ENCODE peak calls at places on chromosomes 13 and 19, in six cellular contexts. R is right cardiac atrium; Z is breast epithelium; G is mammary epithelial cell; P is CD8-positive, alpha-beta memory T cell; U is left ventricle myocardium inferior. Y is an unnamed sample. For H3K4me1 and H3K27me3, the result is how much of the 10 kb centered on the place peaks cover.

GRCh38 chr13:44921478-44921877 is 67.8 kb downstream of the NUFIP1 start:
- DNase-seq in R (no peak), U (no peak), G (no peak), P (no peak), Z (no peak), Y (no peak)

GRCh38 chr19:58007285-58007684 is 4.7 kb upstream of the ZNF606 start:
- DNase-seq in R (no peak), Z (no peak), U (no peak), G (no peak), P (no peak), Y (no peak)

GRCh38 chr13:43171489-43171888 is 148.1 kb downstream of the DNAJC15 start:
- DNase-seq in P (no peak), Z (no peak), U (no peak), G (no peak), R (no peak), Y (no peak)

GRCh38 chr19:9667898-9668297 is 7.0 kb downstream of the ZNF562 start:
- DNase-seq in P (no peak), U (no peak), R (no peak), Z (no peak), G (no peak), Y (no peak)

GRCh38 chr13:40316301-40316700 is 350.1 kb downstream of the FOXO1 start:
- DNase-seq in P (no peak), G (no peak), U (no peak), R (no peak), Z (no peak), Y (no peak)

GRCh38 chr13:49833402-49833801 is 40.9 kb upstream of the KPNA3 start:
- DNase-seq in Z (no peak), U (no peak), G (no peak), P (no peak), R (no peak), Y (no peak)

GRCh38 chr19:46579286-46579944 is 21.7 kb upstream of the CALM3 start:
- DNase-seq in P (peak), Z (no peak), G (no peak), R (no peak), U (no peak), Y (peak)

GRCh38 chr13:50527612-50528509 is 315.6 kb downstream of the DLEU7 start:
- DNase-seq in Z (no peak), G (peak), R (peak), P (no peak), U (no peak), Y (no peak)

GRCh38 chr19:11191273-11191755 is 6.0 kb downstream of the KANK2 start:
- DNase-seq in Z (no peak), G (peak), U (peak), P (no peak), R (peak), Y (no peak)

GRCh38 chr19:19354932-19355331 is 34.3 kb downstream of the MAU2 start:
- DNase-seq in G (no peak), U (no peak), P (no peak), Z (no peak), R (no peak), Y (no peak)

GRCh38 chr13:41246969-41247750 is 16.2 kb downstream of the MTRF1 start:
- DNase-seq in U (no peak), R (no peak), Z (no peak), G (no peak), P (no peak), Y (no peak)

GRCh38 chr19:16078311-16078758 is 2.0 kb downstream of the TPM4 start:
- DNase-seq in G (peak), U (no peak), P (no peak), R (no peak), Z (peak), Y (no peak)

GRCh38 chr19:22628401-22628800 is 5.7 kb upstream of the ZNF492 start:
- DNase-seq in G (no peak), U (no peak), R (no peak), Z (no peak), P (no peak), Y (no peak)

GRCh38 chr13:78806457-78806856 is 147.5 kb upstream of the OBI1 start:
- DNase-seq in U (no peak), G (no peak), Z (no peak), P (no peak), R (no peak), Y (no peak)

GRCh38 chr19:39342647-39343305 is 555 bp downstream of the SAMD4B start:
- DNase-seq in R (peak), G (no peak), U (no peak), Z (peak), P (peak), Y (peak)

GRCh38 chr19:35740423-35741215 is 1.6 kb downstream of the IGFLR1 start:
- DNase-seq in P (peak), Z (peak), G (peak), U (peak), R (peak), Y (peak)

GRCh38 chr19:19531951-19532805 is 3.5 kb downstream of the YJEFN3 start:
- DNase-seq in Z (peak), P (peak), R (peak), G (peak), U (peak), Y (peak)

GRCh38 chr19:6521718-6522646 is 8.8 kb upstream of the TNFSF9 start:
- DNase-seq in G (no peak), R (peak), Z (no peak), P (peak), U (no peak), Y (peak)

GRCh38 chr19:4120531-4120930 is 3.4 kb downstream of the MAP2K2 start:
- DNase-seq in U (no peak), P (no peak), R (no peak), G (no peak), Z (no peak), Y (no peak)

GRCh38 chr19:3774621-3775373 is 2.8 kb upstream of the RAX2 start:
- DNase-seq in G (no peak), Z (no peak), P (no peak), R (no peak), U (no peak), Y (no peak)

GRCh38 chr13:99046851-99047250 is 69.0 kb upstream of the DOCK9 start:
- DNase-seq in U (no peak), Z (no peak), R (no peak), P (no peak), G (no peak), Y (no peak)

GRCh38 chr13:99042851-99043250 is 65.0 kb upstream of the DOCK9 start:
- DNase-seq in U (no peak), R (no peak), G (no peak), P (no peak), Z (no peak), Y (no peak)

GRCh38 chr13:99044764-99045163 is 66.9 kb upstream of the DOCK9 start:
- DNase-seq in U (no peak), Z (no peak), P (no peak), R (no peak), G (no peak), Y (no peak)

GRCh38 chr13:99043700-99044300 is 65.9 kb upstream of the DOCK9 start:
- DNase-seq in G (no peak), Z (no peak), R (no peak), P (no peak), U (no peak), Y (no peak)

GRCh38 chr13:99045396-99045795 is 67.5 kb upstream of the DOCK9 start:
- DNase-seq in P (no peak), Z (no peak), U (no peak), R (no peak), G (no peak), Y (no peak)
- H3K4me1 ChIP-seq in P (half or more), Z (under half), U (under half), R (under half), G (under half), Y (half or more)

DNA sequence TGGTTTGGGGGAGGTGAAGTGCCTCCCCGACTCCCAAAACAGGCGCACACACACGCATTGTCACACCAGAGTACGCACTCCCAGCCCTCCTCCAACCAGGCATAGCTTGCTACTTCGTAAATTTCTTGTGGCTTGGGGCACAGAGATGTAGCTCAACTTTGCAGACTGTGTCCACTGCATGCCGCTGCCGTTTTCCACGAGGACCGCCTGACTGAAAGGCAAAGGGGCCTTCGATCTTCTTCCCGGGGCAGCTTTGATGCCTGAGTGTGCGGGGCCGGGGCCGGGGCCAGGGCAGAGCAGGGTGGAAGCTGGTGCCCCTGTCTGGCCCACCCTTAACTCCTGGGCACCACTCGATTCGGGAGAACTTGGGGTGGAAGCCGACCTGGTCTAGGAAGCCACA is 5.7 kb upstream of the TSHZ3 start:
- DNase-seq in G (no peak), U (no peak), R (no peak), P (no peak), Z (no peak), Y (no peak)
- H3K27me3 ChIP-seq in G (under half), U (half or more), R (under half), P (half or more), Z (under half), Y (half or more)

GRCh38 chr19:47650695-47651094 is 41.8 kb downstream of the BICRA start:
- DNase-seq in Z (no peak), U (no peak), P (no peak), G (no peak), R (no peak), Y (no peak)

GRCh38 chr19:47651132-47651531 is 42.2 kb downstream of the BICRA start:
- DNase-seq in R (peak), U (no peak), P (no peak), G (no peak), Z (no peak), Y (no peak)

GRCh38 chr19:47652285-47652684 is 43.4 kb downstream of the BICRA start:
- DNase-seq in G (no peak), R (no peak), Z (no peak), P (no peak), U (no peak), Y (no peak)

GRCh38 chr19:47651691-47652090 is 42.8 kb downstream of the BICRA start:
- DNase-seq in Z (no peak), R (no peak), G (no peak), U (no peak), P (no peak), Y (no peak)

DNA sequence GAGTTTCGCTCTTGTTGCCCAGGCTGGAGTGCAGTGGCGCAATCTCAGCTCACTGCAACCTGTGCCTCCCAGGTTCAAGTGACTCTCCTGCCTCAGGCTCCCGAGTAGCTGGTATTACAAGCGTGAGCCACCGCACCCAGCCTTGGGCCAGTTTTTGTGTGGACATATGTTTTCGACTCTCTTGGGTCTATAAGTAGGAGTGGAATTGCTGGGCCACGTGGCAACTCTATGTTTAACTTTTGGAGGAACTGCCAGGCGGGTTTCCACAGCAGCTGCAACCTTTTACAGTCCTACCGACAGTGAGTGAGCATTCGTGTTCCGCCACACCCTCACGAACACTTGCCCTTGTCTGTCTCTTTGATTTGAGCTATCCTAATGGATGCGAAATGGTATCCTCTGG is 44.9 kb downstream of the BICRA start:
- DNase-seq in U (no peak), G (no peak), Z (no peak), R (peak), P (no peak), Y (no peak)
- H3K4me3 ChIP-seq in U (no peak), G (no peak), Z (no peak), R (no peak), P (no peak), Y (no peak)

GRCh38 chr13:33640832-33641231 is 177.1 kb upstream of the RFC3 start:
- DNase-seq in U (no peak), P (no peak), R (no peak), Z (no peak), G (peak), Y (no peak)
- H3K4me1 ChIP-seq in U (half or more), P (under half), R (under half), Z (under half), G (half or more), Y (under half)

GRCh38 chr13:97182065-97182890 is 39.9 kb upstream of the MBNL2 start:
- DNase-seq in U (no peak), R (no peak), P (no peak), G (no peak), Z (no peak), Y (no peak)
- H3K27me3 ChIP-seq in U (under half), R (under half), P (under half), G (under half), Z (under half), Y (under half)

GRCh38 chr19:958967-959685 is 25.0 kb upstream of the WDR18 start:
- DNase-seq in G (peak), R (no peak), U (no peak), P (no peak), Z (no peak), Y (no peak)
- H3K4me3 ChIP-seq in G (no peak), R (no peak), U (no peak), P (no peak), Z (no peak), Y (no peak)

DNA sequence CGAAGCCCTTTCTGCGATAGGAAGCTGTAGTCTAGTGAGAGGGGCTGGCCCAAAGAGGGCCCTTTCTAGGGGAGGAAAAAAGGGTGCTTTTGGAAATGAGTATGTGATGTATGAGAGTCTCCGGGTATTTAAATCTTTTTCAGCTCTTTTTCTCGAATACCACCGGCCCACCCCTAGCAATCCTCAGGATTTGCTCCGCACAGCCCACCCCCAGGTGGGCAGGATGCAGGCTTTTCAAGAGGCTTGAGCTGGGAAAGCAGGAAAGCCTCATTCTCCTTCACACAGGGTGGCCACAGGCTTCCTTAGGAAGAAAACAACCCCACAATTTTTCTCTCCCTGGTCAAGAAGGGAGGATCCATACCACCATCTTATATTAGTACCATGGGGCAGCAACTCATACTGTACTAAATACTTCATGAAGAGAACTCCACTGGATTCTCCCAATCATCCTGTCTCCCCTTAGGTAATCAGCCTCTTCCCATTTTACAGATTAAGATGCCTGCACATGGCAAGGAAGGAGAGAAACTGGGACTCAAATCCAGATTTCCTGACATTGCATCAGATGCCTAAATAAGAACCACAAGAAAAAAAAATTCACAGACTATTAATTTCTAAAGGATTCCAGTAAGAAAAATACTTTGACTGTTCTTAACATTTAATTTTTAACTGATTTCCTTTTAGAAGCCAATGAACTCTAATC is 84.4 kb downstream of the STK24 start:
- DNase-seq in Z (no peak), U (no peak), P (no peak), G (no peak), R (no peak), Y (no peak)
- H3K4me1 ChIP-seq in Z (under half), U (half or more), P (under half), G (under half), R (under half), Y (under half)